ENCODE peak calls at places on chromosomes 5 and 9, in ten cellular contexts. One of them, this sample, is unnamed.

GRCh38 chr5:171342362-171343111 is 33.5 kb downstream of the TLX3 start:
- DNase-seq in cardiac fibroblast: peak; percentile 79
- DNase-seq in heart left ventricle: no peak
- DNase-seq in fibroblast of pulmonary artery: peak; percentile 80
- DNase-seq in neural crest cell: peak; percentile 58
- DNase-seq in K562: peak; percentile 43
- DNase-seq in colonic mucosa: peak; percentile 41
- DNase-seq in epithelial cell of esophagus: peak; percentile 66
- DNase-seq in heart right ventricle: no peak
- DNase-seq in RWPE1: peak; percentile 46
- DNase-seq in this sample: peak; percentile 42

GRCh38 chr9:98215266-98215665 is 22.8 kb upstream of the CORO2A start:
- DNase-seq in cardiac fibroblast: no peak
- DNase-seq in heart left ventricle: no peak
- DNase-seq in fibroblast of pulmonary artery: no peak
- DNase-seq in neural crest cell: no peak
- DNase-seq in K562: no peak
- DNase-seq in colonic mucosa: no peak
- DNase-seq in epithelial cell of esophagus: no peak
- DNase-seq in heart right ventricle: no peak
- DNase-seq in RWPE1: no peak
- DNase-seq in this sample: no peak

GRCh38 chr5:143245929-143246561 is 157.4 kb downstream of the NR3C1 start:
- DNase-seq in cardiac fibroblast: peak; percentile 95
- DNase-seq in heart left ventricle: no peak
- DNase-seq in fibroblast of pulmonary artery: peak; percentile 88
- DNase-seq in neural crest cell: no peak
- DNase-seq in K562: peak; percentile 87
- DNase-seq in colonic mucosa: no peak
- DNase-seq in epithelial cell of esophagus: peak; percentile 97
- DNase-seq in heart right ventricle: no peak
- DNase-seq in RWPE1: peak; percentile 99
- DNase-seq in this sample: peak; percentile 44

GRCh38 chr9:5947912-5948311 is 57.2 kb downstream of the MLANA start:
- DNase-seq in cardiac fibroblast: no peak
- DNase-seq in heart left ventricle: no peak
- DNase-seq in fibroblast of pulmonary artery: no peak
- DNase-seq in neural crest cell: no peak
- DNase-seq in K562: peak; percentile 14
- DNase-seq in colonic mucosa: no peak
- DNase-seq in epithelial cell of esophagus: no peak
- DNase-seq in heart right ventricle: no peak
- DNase-seq in RWPE1: no peak
- DNase-seq in this sample: no peak

GRCh38 chr9:29830815-29831214 is 2257.5 kb upstream of the C9orf72 start:
- DNase-seq in cardiac fibroblast: peak; percentile 25
- DNase-seq in heart left ventricle: no peak
- DNase-seq in fibroblast of pulmonary artery: peak; percentile 69
- DNase-seq in neural crest cell: peak; percentile 31
- DNase-seq in K562: no peak
- DNase-seq in colonic mucosa: peak; percentile 52
- DNase-seq in epithelial cell of esophagus: peak; percentile 68
- DNase-seq in heart right ventricle: no peak
- DNase-seq in RWPE1: peak; percentile 28
- DNase-seq in this sample: peak; percentile 20

GRCh38 chr9:135474915-135475314 is 4.7 kb upstream of the PPP1R26 start:
- DNase-seq in cardiac fibroblast: no peak
- DNase-seq in heart left ventricle: no peak
- DNase-seq in fibroblast of pulmonary artery: peak; percentile 16
- DNase-seq in neural crest cell: peak; percentile 65
- DNase-seq in K562: peak; percentile 77
- DNase-seq in colonic mucosa: no peak
- DNase-seq in epithelial cell of esophagus: no peak
- DNase-seq in heart right ventricle: no peak
- DNase-seq in RWPE1: peak; percentile 38
- DNase-seq in this sample: no peak

GRCh38 chr5:179260324-179261070 is 84.8 kb downstream of the ADAMTS2 start:
- DNase-seq in cardiac fibroblast: no peak
- DNase-seq in heart left ventricle: no peak
- DNase-seq in fibroblast of pulmonary artery: no peak
- DNase-seq in neural crest cell: no peak
- DNase-seq in K562: no peak
- DNase-seq in colonic mucosa: no peak
- DNase-seq in epithelial cell of esophagus: no peak
- DNase-seq in heart right ventricle: no peak
- DNase-seq in RWPE1: no peak
- DNase-seq in this sample: no peak

GRCh38 chr5:115291397-115291796 is 5.1 kb downstream of the CCDC112 start:
- DNase-seq in cardiac fibroblast: no peak
- DNase-seq in heart left ventricle: no peak
- DNase-seq in fibroblast of pulmonary artery: no peak
- DNase-seq in neural crest cell: no peak
- DNase-seq in K562: no peak
- DNase-seq in colonic mucosa: no peak
- DNase-seq in epithelial cell of esophagus: no peak
- DNase-seq in heart right ventricle: no peak
- DNase-seq in RWPE1: no peak
- DNase-seq in this sample: no peak

GRCh38 chr5:19802686-19803085 is 185.3 kb downstream of the CDH18 start:
- DNase-seq in cardiac fibroblast: no peak
- DNase-seq in heart left ventricle: no peak
- DNase-seq in fibroblast of pulmonary artery: no peak
- DNase-seq in neural crest cell: no peak
- DNase-seq in K562: no peak
- DNase-seq in colonic mucosa: no peak
- DNase-seq in epithelial cell of esophagus: no peak
- DNase-seq in heart right ventricle: no peak
- DNase-seq in RWPE1: no peak
- DNase-seq in this sample: no peak

DNA sequence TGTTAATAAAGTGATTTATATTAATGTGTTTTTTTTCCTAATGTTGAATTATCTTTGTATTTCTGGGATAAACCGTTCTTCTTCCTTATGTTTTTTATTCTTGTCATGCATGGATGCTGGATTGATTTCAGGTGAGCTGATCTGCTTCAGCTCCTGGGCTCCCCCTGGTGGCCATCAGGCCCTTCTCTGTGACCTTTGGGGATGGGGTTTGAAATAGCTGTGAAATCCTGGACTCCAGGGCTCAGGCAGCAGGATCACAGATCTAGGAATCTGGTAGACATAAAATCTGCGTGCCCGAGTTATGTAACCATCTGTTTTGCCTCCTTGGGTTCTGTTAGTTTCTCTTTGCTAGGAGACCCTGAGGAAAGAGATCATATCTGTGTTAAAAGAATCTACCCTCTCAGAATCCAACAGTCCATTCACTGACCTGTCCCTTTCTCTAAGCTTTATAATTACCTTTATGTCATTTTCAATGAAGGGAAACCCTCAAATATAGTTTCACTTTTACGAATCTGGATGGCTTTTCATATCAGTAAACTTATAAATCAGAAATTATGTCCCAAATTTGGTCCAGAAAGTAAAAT is 12.2 kb upstream of the OR13J1 start:
- DNase-seq in cardiac fibroblast: peak; percentile 82
- DNase-seq in heart left ventricle: peak; percentile 82
- DNase-seq in fibroblast of pulmonary artery: peak; percentile 79
- DNase-seq in neural crest cell: peak; percentile 85
- DNase-seq in K562: peak; percentile 64
- DNase-seq in colonic mucosa: peak; percentile 92
- DNase-seq in epithelial cell of esophagus: peak; percentile 79
- DNase-seq in heart right ventricle: peak; percentile 87
- DNase-seq in RWPE1: peak; percentile 89
- DNase-seq in this sample: peak; percentile 94
- TF ChIP-seq CTCF in cardiac fibroblast: peak; percentile 96
- TF ChIP-seq CTCF in heart left ventricle: peak; percentile 99
- TF ChIP-seq CTCF in fibroblast of pulmonary artery: peak; percentile 100
- TF ChIP-seq CTCF in neural crest cell: peak; percentile 99
- TF ChIP-seq CTCF in K562: peak; percentile 88
- TF ChIP-seq CTCF in colonic mucosa: peak; percentile 96
- TF ChIP-seq CTCF in epithelial cell of esophagus: peak; percentile 100
- TF ChIP-seq CTCF in heart right ventricle: peak; percentile 98
- TF ChIP-seq CTCF in RWPE1: peak; percentile 100
- TF ChIP-seq CTCF in this sample: peak; percentile 93

DNA sequence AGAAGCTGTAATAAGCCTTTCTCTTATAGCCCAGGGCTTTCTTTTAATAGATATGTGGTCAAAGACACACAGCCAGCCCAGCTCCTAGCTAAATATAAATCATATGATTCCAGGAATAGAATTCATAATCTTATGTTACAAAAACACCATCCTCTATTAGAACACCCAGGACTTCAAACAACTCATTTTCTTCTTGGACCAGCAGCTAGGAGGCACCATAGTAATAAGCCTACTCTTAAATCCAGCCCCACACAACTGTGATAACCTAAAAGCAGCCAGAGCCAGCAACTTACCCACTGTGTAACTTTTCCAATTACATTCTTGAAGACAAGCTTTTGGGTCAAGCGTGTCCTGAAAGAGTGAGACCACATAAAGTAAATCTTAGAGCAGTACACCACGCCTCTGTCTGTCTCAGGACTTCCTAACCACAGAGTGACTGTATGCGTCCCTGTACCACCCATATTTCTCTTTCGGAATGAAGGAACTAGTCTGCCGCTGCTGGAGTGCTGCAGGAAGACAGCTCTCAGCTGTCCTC is 223.8 kb downstream of the TLE1 start:
- DNase-seq in cardiac fibroblast: peak; percentile 35
- DNase-seq in heart left ventricle: no peak
- DNase-seq in fibroblast of pulmonary artery: no peak
- DNase-seq in neural crest cell: no peak
- DNase-seq in K562: no peak
- DNase-seq in colonic mucosa: no peak
- DNase-seq in epithelial cell of esophagus: no peak
- DNase-seq in heart right ventricle: no peak
- DNase-seq in RWPE1: no peak
- DNase-seq in this sample: no peak
- TF ChIP-seq CTCF in cardiac fibroblast: no peak
- TF ChIP-seq CTCF in heart left ventricle: peak; percentile 44
- TF ChIP-seq CTCF in fibroblast of pulmonary artery: no peak
- TF ChIP-seq CTCF in neural crest cell: no peak
- TF ChIP-seq CTCF in K562: no peak
- TF ChIP-seq CTCF in colonic mucosa: no peak
- TF ChIP-seq CTCF in epithelial cell of esophagus: no peak
- TF ChIP-seq CTCF in heart right ventricle: peak; percentile 28
- TF ChIP-seq CTCF in RWPE1: no peak
- TF ChIP-seq CTCF in this sample: no peak

DNA sequence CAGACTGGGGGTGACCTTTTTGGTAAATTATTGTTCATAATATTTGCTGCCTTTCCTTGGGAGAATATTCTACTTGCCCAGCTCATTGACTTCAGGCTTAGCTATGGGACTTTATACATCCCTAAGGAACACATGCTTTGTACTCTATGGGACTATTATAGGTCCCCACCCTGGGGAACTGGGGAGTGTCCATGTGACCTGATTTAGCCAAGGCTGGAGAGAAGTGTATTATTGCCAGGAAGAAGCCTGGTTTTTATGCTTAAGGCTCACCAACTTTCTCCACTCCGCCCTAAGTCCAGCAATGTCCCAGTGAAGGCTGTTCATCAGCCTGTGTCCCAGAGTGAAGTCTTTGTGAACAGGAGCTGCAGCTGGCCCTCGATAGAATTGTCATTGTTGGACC is 16.6 kb upstream of the DRD1 start:
- DNase-seq in cardiac fibroblast: no peak
- DNase-seq in heart left ventricle: no peak
- DNase-seq in fibroblast of pulmonary artery: no peak
- DNase-seq in neural crest cell: no peak
- DNase-seq in K562: no peak
- DNase-seq in colonic mucosa: no peak
- DNase-seq in epithelial cell of esophagus: no peak
- DNase-seq in heart right ventricle: no peak
- DNase-seq in RWPE1: no peak
- DNase-seq in this sample: no peak
- TF ChIP-seq CTCF in cardiac fibroblast: no peak
- TF ChIP-seq CTCF in heart left ventricle: no peak
- TF ChIP-seq CTCF in fibroblast of pulmonary artery: no peak
- TF ChIP-seq CTCF in neural crest cell: no peak
- TF ChIP-seq CTCF in K562: no peak
- TF ChIP-seq CTCF in colonic mucosa: no peak
- TF ChIP-seq CTCF in epithelial cell of esophagus: no peak
- TF ChIP-seq CTCF in heart right ventricle: no peak
- TF ChIP-seq CTCF in RWPE1: no peak
- TF ChIP-seq CTCF in this sample: no peak

GRCh38 chr5:884345-885126 is 8.1 kb downstream of the BRD9 start:
- DNase-seq in cardiac fibroblast: no peak
- DNase-seq in heart left ventricle: no peak
- DNase-seq in fibroblast of pulmonary artery: no peak
- DNase-seq in neural crest cell: no peak
- DNase-seq in K562: no peak
- DNase-seq in colonic mucosa: no peak
- DNase-seq in epithelial cell of esophagus: no peak
- DNase-seq in heart right ventricle: no peak
- DNase-seq in RWPE1: no peak
- DNase-seq in this sample: no peak
- TF ChIP-seq CTCF in cardiac fibroblast: no peak
- TF ChIP-seq CTCF in heart left ventricle: no peak
- TF ChIP-seq CTCF in fibroblast of pulmonary artery: no peak
- TF ChIP-seq CTCF in neural crest cell: no peak
- TF ChIP-seq CTCF in K562: no peak
- TF ChIP-seq CTCF in colonic mucosa: no peak
- TF ChIP-seq CTCF in epithelial cell of esophagus: no peak
- TF ChIP-seq CTCF in heart right ventricle: no peak
- TF ChIP-seq CTCF in RWPE1: no peak
- TF ChIP-seq CTCF in this sample: no peak

This sample was measured in adrenal gland.